ENCODE peak calls at places on chromosomes 4 and X, in nine cellular contexts. E is effector memory CD8-positive, alpha-beta T cell; N is T-cell; W is left lung; Z is upper lobe of right lung; D is Right ventricle myocardium inferior; J is naive thymus-derived CD4-positive, alpha-beta T cell; S is activated naive CD4-positive, alpha-beta T cell treated with anti-CD3 and anti-CD28 coated beads, Interleukin-2, amount 50 U/mL, for 72 hours; F is heart right ventricle. A is an unnamed sample.
A peak's percentile ranks its signal among the peaks of the same experiment; 100 is the strongest.

GRCh38 chrX:53288173-53288572 is 6.8 kb upstream of the IQSEC2 start:
- ATAC-seq in E (peak; percentile 25), N (peak; percentile 7), W (peak; percentile 45), Z (no peak), D (peak; percentile 65), J (peak; percentile 50), S (peak; percentile 5), F (peak; percentile 74), A (peak; percentile 10)

GRCh38 chr4:3805731-3806130 is 39.5 kb downstream of the ADRA2C start:
- ATAC-seq in E (no peak), N (no peak), W (no peak), Z (no peak), D (no peak), J (no peak), S (no peak), F (no peak), A (no peak)

GRCh38 chr4:88705223-88705622 is 7.6 kb upstream of the NAP1L5 start:
- ATAC-seq in E (no peak), N (no peak), W (no peak), Z (no peak), D (no peak), J (no peak), S (peak; percentile 44), F (no peak), A (no peak)

GRCh38 chrX:97401154-97401553 is 517.4 kb downstream of the RPA4 start:
- ATAC-seq in E (no peak), N (no peak), W (no peak), Z (no peak), D (no peak), J (no peak), S (peak; percentile 34), F (no peak), A (no peak)

GRCh38 chr4:3852751-3853150 is 86.6 kb downstream of the ADRA2C start:
- ATAC-seq in E (no peak), N (no peak), W (no peak), Z (no peak), D (no peak), J (no peak), S (no peak), F (no peak), A (no peak)

GRCh38 chr4:188778880-188779279 is 639.6 kb downstream of the TRIML1 start:
- ATAC-seq in E (no peak), N (no peak), W (no peak), Z (no peak), D (no peak), J (no peak), S (no peak), F (no peak), A (no peak)

GRCh38 chr4:154164931-154165839 is 326.4 kb downstream of the DCHS2 start:
- ATAC-seq in E (no peak), N (no peak), W (peak; percentile 93), Z (peak; percentile 88), D (no peak), J (no peak), S (peak; percentile 88), F (peak; percentile 71), A (peak; percentile 64)

GRCh38 chr4:94472056-94472826 is 20.5 kb downstream of the PDLIM5 start:
- ATAC-seq in E (no peak), N (no peak), W (peak; percentile 26), Z (no peak), D (no peak), J (no peak), S (no peak), F (peak; percentile 7), A (no peak)

GRCh38 chrX:154321624-154322023 is 26.0 kb downstream of the TKTL1 start:
- ATAC-seq in E (no peak), N (peak; percentile 51), W (peak; percentile 14), Z (no peak), D (peak; percentile 54), J (no peak), S (peak; percentile 63), F (no peak), A (no peak)

GRCh38 chrX:20372533-20372932 is 105.8 kb upstream of the RPS6KA3 start:
- ATAC-seq in E (no peak), N (no peak), W (peak; percentile 19), Z (no peak), D (no peak), J (no peak), S (no peak), F (no peak), A (no peak)